ENCODE peak calls at places on chromosomes 3 and 15, in eight cellular contexts. B, S, U, T, I, Y, F and L are unnamed samples.

GRCh38 chr3:191762323-191762960 is 301.5 kb downstream of the PYDC2 start:
- DNase-seq in B (no peak), S (peak), U (no peak), T (peak), I (peak), Y (no peak), F (peak), L (no peak)

GRCh38 chr15:88630798-88631463 is 7.9 kb upstream of the ISG20 start:
- DNase-seq in B (no peak), S (no peak), U (no peak), T (no peak), I (no peak), Y (no peak), F (no peak), L (no peak)

GRCh38 chr3:55579499-55579898 is 92.4 kb upstream of the WNT5A start:
- DNase-seq in B (no peak), S (no peak), U (no peak), T (no peak), I (no peak), Y (no peak), F (no peak), L (no peak)

GRCh38 chr15:23518104-23518503 is 47.4 kb upstream of the MKRN3 start:
- DNase-seq in B (no peak), S (no peak), U (no peak), T (no peak), I (no peak), Y (no peak), F (no peak), L (no peak)

GRCh38 chr3:62615258-62615840 is 242.0 kb upstream of the FEZF2 start:
- DNase-seq in B (no peak), S (no peak), U (no peak), T (peak), I (no peak), Y (no peak), F (no peak), L (no peak)

GRCh38 chr3:163935411-163935810 is 1142.9 kb downstream of the SI start:
- DNase-seq in B (no peak), S (no peak), U (no peak), T (no peak), I (no peak), Y (no peak), F (no peak), L (no peak)

GRCh38 chr15:40918146-40918798 is 10.9 kb upstream of the DLL4 start:
- DNase-seq in B (no peak), S (no peak), U (no peak), T (no peak), I (no peak), Y (no peak), F (no peak), L (no peak)

GRCh38 chr3:67518196-67518595 is 136.2 kb downstream of the SUCLG2 start:
- DNase-seq in B (no peak), S (no peak), U (no peak), T (no peak), I (no peak), Y (no peak), F (no peak), L (no peak)

GRCh38 chr3:159892801-159893200 is 95.8 kb upstream of the IL12A start:
- DNase-seq in B (no peak), S (no peak), U (no peak), T (no peak), I (no peak), Y (no peak), F (no peak), L (no peak)

GRCh38 chr15:78681306-78682012 is 40.4 kb upstream of the CHRNB4 start:
- DNase-seq in B (no peak), S (no peak), U (no peak), T (no peak), I (no peak), Y (peak), F (peak), L (no peak)

GRCh38 chr15:60005352-60006202 is 1.5 kb downstream of the FOXB1 start:
- DNase-seq in B (no peak), S (no peak), U (no peak), T (no peak), I (no peak), Y (peak), F (no peak), L (no peak)

GRCh38 chr3:188796122-188796631 is 375.6 kb upstream of the TPRG1 start:
- DNase-seq in B (no peak), S (peak), U (no peak), T (peak), I (peak), Y (no peak), F (peak), L (no peak)

GRCh38 chr15:74173545-74174215 is at the start of gene ISLR:
- DNase-seq in B (no peak), S (no peak), U (no peak), T (peak), I (peak), Y (peak), F (no peak), L (no peak)

GRCh38 chr3:19012846-19013245 is 135.5 kb upstream of the KCNH8 start:
- DNase-seq in B (no peak), S (no peak), U (no peak), T (no peak), I (no peak), Y (no peak), F (no peak), L (no peak)

GRCh38 chr3:196868297-196868661 is 559 bp downstream of the SENP5 start:
- DNase-seq in B (peak), S (peak), U (no peak), T (peak), I (no peak), Y (peak), F (no peak), L (no peak)

GRCh38 chr15:101641134-101641764 is 10.9 kb downstream of the TM2D3 start:
- DNase-seq in B (peak), S (peak), U (peak), T (peak), I (peak), Y (peak), F (peak), L (no peak)

GRCh38 chr3:23611737-23612295 is 193.9 kb upstream of the UBE2E1 start:
- DNase-seq in B (peak), S (peak), U (no peak), T (peak), I (peak), Y (peak), F (peak), L (peak)

GRCh38 chr3:39267631-39268553 is 11.9 kb downstream of the CX3CR1 start:
- DNase-seq in B (no peak), S (no peak), U (no peak), T (no peak), I (no peak), Y (no peak), F (no peak), L (no peak)

GRCh38 chr3:36124118-36124796 is 256.0 kb upstream of the STAC start:
- DNase-seq in B (no peak), S (peak), U (no peak), T (peak), I (peak), Y (peak), F (peak), L (no peak)

GRCh38 chr15:95328559-95328958 is 1001.9 kb upstream of the NR2F2 start:
- DNase-seq in B (no peak), S (no peak), U (no peak), T (no peak), I (no peak), Y (no peak), F (no peak), L (no peak)
- H3K4me3 ChIP-seq in B (no peak), S (peak), U (peak), T (no peak), I (no peak), Y (no peak), F (no peak), L (peak)

GRCh38 chr3:195270350-195271115 is 426 bp downstream of the XXYLT1 start:
- DNase-seq in B (peak), S (peak), U (no peak), T (peak), I (peak), Y (peak), F (peak), L (no peak)
- TF ChIP-seq CTCF in B (peak), S (peak), U (peak), T (peak), I (peak), Y (peak), F (peak), L (peak)

GRCh38 chr3:123861081-123861836 is 22.9 kb downstream of the MYLK start:
- DNase-seq in B (no peak), S (no peak), U (no peak), T (peak), I (no peak), Y (peak), F (no peak), L (no peak)
- H3K4me3 ChIP-seq in B (no peak), S (no peak), U (no peak), T (no peak), I (no peak), Y (no peak), F (no peak), L (no peak)

GRCh38 chr3:126939347-126939735 is 43.6 kb upstream of the PLXNA1 start:
- DNase-seq in B (no peak), S (no peak), U (no peak), T (no peak), I (no peak), Y (no peak), F (no peak), L (no peak)
- TF ChIP-seq CTCF in B (no peak), S (no peak), U (peak), T (no peak), I (peak), Y (peak), F (no peak), L (no peak)